ENCODE peak calls at places on chromosomes 11 and 22, in four cellular contexts. One of them, this sample, is unnamed.

GRCh38 chr11:109697140-109697843 is 275.3 kb downstream of the C11orf87 start:
- DNase-seq in sigmoid colon: no peak
- DNase-seq in midbrain: no peak
- DNase-seq in HEK293T: peak; percentile 28
- DNase-seq in this sample: peak; percentile 13

GRCh38 chr11:117563556-117563955 is 233.5 kb downstream of the DSCAML1 start:
- DNase-seq in midbrain: peak; percentile 40
- DNase-seq in HEK293T: no peak
- DNase-seq in sigmoid colon: no peak
- DNase-seq in this sample: no peak

GRCh38 chr11:36436084-36436483 is 74.0 kb downstream of the TRAF6 start:
- DNase-seq in sigmoid colon: no peak
- DNase-seq in midbrain: no peak
- DNase-seq in HEK293T: no peak
- DNase-seq in this sample: peak; percentile 82

GRCh38 chr11:64681171-64681570 is 41.8 kb downstream of the NRXN2 start:
- DNase-seq in sigmoid colon: no peak
- DNase-seq in HEK293T: no peak
- DNase-seq in midbrain: no peak
- DNase-seq in this sample: no peak

GRCh38 chr11:60625262-60625661 is 74.2 kb upstream of the MS4A8 start:
- DNase-seq in HEK293T: no peak
- DNase-seq in midbrain: no peak
- DNase-seq in sigmoid colon: no peak
- DNase-seq in this sample: no peak

GRCh38 chr11:83033367-83033766 is 38.3 kb downstream of the RAB30 start:
- DNase-seq in sigmoid colon: no peak
- DNase-seq in HEK293T: no peak
- DNase-seq in midbrain: no peak
- DNase-seq in this sample: no peak

GRCh38 chr11:64747961-64748715 is 4.2 kb upstream of the RASGRP2 start:
- DNase-seq in sigmoid colon: no peak
- DNase-seq in HEK293T: no peak
- DNase-seq in midbrain: no peak
- DNase-seq in this sample: peak; percentile 15

GRCh38 chr22:24068717-24069116 is 57.6 kb downstream of the CABIN1 start:
- DNase-seq in midbrain: no peak
- DNase-seq in HEK293T: no peak
- DNase-seq in sigmoid colon: peak; percentile 66
- DNase-seq in this sample: peak; percentile 32

GRCh38 chr22:20777420-20778177 is 3.7 kb downstream of the SERPIND1 start:
- DNase-seq in midbrain: no peak
- DNase-seq in sigmoid colon: no peak
- DNase-seq in HEK293T: no peak
- DNase-seq in this sample: no peak

GRCh38 chr11:13745165-13745564 is 76.7 kb downstream of the FAR1 start:
- DNase-seq in midbrain: no peak
- DNase-seq in sigmoid colon: no peak
- DNase-seq in HEK293T: no peak
- DNase-seq in this sample: no peak

GRCh38 chr22:44889233-44889878 is 120.4 kb downstream of the PHF21B start:
- DNase-seq in HEK293T: peak; percentile 34
- DNase-seq in sigmoid colon: no peak
- DNase-seq in midbrain: no peak
- DNase-seq in this sample: no peak

GRCh38 chr11:57777969-57778317 is 16.3 kb downstream of the CTNND1 start:
- DNase-seq in sigmoid colon: no peak
- DNase-seq in HEK293T: no peak
- DNase-seq in midbrain: no peak
- DNase-seq in this sample: no peak

GRCh38 chr22:38172489-38173155 is 9.0 kb downstream of the PLA2G6 start:
- DNase-seq in midbrain: peak; percentile 47
- DNase-seq in HEK293T: no peak
- DNase-seq in sigmoid colon: peak; percentile 68
- DNase-seq in this sample: peak; percentile 40

GRCh38 chr11:3109921-3110706 is 52.9 kb upstream of the CARS1 start:
- DNase-seq in midbrain: no peak
- DNase-seq in HEK293T: peak; percentile 75
- DNase-seq in sigmoid colon: peak; percentile 78
- DNase-seq in this sample: no peak

GRCh38 chr22:21865041-21865440 is 2.4 kb downstream of the MAPK1 start:
- DNase-seq in midbrain: peak; percentile 36
- DNase-seq in sigmoid colon: peak; percentile 75
- DNase-seq in HEK293T: no peak
- DNase-seq in this sample: peak; percentile 59

GRCh38 chr11:126163074-126163700 is 48.3 kb downstream of the RPUSD4 start:
- DNase-seq in midbrain: no peak
- DNase-seq in HEK293T: no peak
- DNase-seq in sigmoid colon: peak; percentile 87
- DNase-seq in this sample: no peak

GRCh38 chr22:24592846-24593809 is at the start of gene LRRC75B:
- DNase-seq in sigmoid colon: peak; percentile 97
- DNase-seq in midbrain: peak; percentile 67
- DNase-seq in HEK293T: peak; percentile 90
- DNase-seq in this sample: peak; percentile 87

GRCh38 chr22:49567894-49568750 is 259.6 kb downstream of the BRD1 start:
- DNase-seq in midbrain: no peak
- DNase-seq in sigmoid colon: peak; percentile 48
- DNase-seq in HEK293T: no peak
- DNase-seq in this sample: no peak

GRCh38 chr22:38755155-38755910 is 465 bp downstream of the SUN2 start:
- DNase-seq in HEK293T: peak; percentile 59
- DNase-seq in sigmoid colon: peak; percentile 96
- DNase-seq in midbrain: peak; percentile 85
- DNase-seq in this sample: peak; percentile 72

GRCh38 chr22:25840162-25840561 is 98.2 kb downstream of the MYO18B start:
- DNase-seq in HEK293T: no peak
- DNase-seq in midbrain: no peak
- DNase-seq in sigmoid colon: no peak
- DNase-seq in this sample: no peak

GRCh38 chr11:129251067-129251466 is 58.9 kb upstream of the ARHGAP32 start:
- DNase-seq in HEK293T: no peak
- DNase-seq in midbrain: no peak
- DNase-seq in sigmoid colon: no peak
- DNase-seq in this sample: no peak

GRCh38 chr11:61696602-61697001 is 16.4 kb downstream of the DAGLA start:
- DNase-seq in HEK293T: no peak
- DNase-seq in midbrain: no peak
- DNase-seq in sigmoid colon: no peak
- DNase-seq in this sample: no peak

GRCh38 chr11:131845255-131845654 is 474.8 kb downstream of the NTM start:
- DNase-seq in HEK293T: no peak
- DNase-seq in sigmoid colon: no peak
- DNase-seq in midbrain: no peak
- DNase-seq in this sample: no peak

GRCh38 chr11:18748766-18749375 is 22.9 kb upstream of the IGSF22 start:
- DNase-seq in sigmoid colon: no peak
- DNase-seq in HEK293T: no peak
- DNase-seq in midbrain: no peak
- DNase-seq in this sample: no peak

GRCh38 chr11:44555031-44555800 is 10.2 kb upstream of the CD82 start:
- DNase-seq in HEK293T: no peak
- DNase-seq in midbrain: no peak
- DNase-seq in sigmoid colon: no peak
- DNase-seq in this sample: no peak

GRCh38 chr11:86040919-86041318 is 28.0 kb downstream of the PICALM start:
- DNase-seq in midbrain: no peak
- DNase-seq in HEK293T: no peak
- DNase-seq in sigmoid colon: no peak
- DNase-seq in this sample: no peak

GRCh38 chr22:20624161-20624616 is 116.8 kb downstream of the MED15 start:
- DNase-seq in HEK293T: no peak
- DNase-seq in sigmoid colon: no peak
- DNase-seq in midbrain: no peak
- DNase-seq in this sample: no peak

GRCh38 chr11:92240946-92241345 is 16.3 kb downstream of the FAT3 start:
- DNase-seq in midbrain: no peak
- DNase-seq in sigmoid colon: no peak
- DNase-seq in HEK293T: no peak
- DNase-seq in this sample: no peak

GRCh38 chr22:24848559-24849168 is 42.7 kb downstream of the SGSM1 start:
- DNase-seq in sigmoid colon: no peak
- DNase-seq in midbrain: no peak
- DNase-seq in HEK293T: no peak
- DNase-seq in this sample: peak; percentile 35

GRCh38 chr11:83206221-83206620 is 12.7 kb downstream of the ANKRD42 start:
- DNase-seq in HEK293T: no peak
- DNase-seq in midbrain: no peak
- DNase-seq in sigmoid colon: no peak
- DNase-seq in this sample: no peak

GRCh38 chr22:26410398-26410797 is 18.7 kb upstream of the ASPHD2 start:
- DNase-seq in HEK293T: no peak
- DNase-seq in midbrain: no peak
- DNase-seq in sigmoid colon: no peak
- DNase-seq in this sample: no peak

GRCh38 chr11:27211370-27212127 is 151.5 kb downstream of the CCDC34 start:
- DNase-seq in HEK293T: no peak
- DNase-seq in midbrain: no peak
- DNase-seq in sigmoid colon: no peak
- DNase-seq in this sample: no peak